ENCODE peak calls at places on chromosomes 16 and 17, in ten cellular contexts. F is H1, J is fibroblast of lung, I is HCT116, Z is psoas muscle, Q is thoracic aorta, T is cardiac muscle cell, H is gastrocnemius medialis, N is mesendoderm, Y is heart right ventricle. R is an unnamed sample.

GRCh38 chr17:80146121-80147034 is 550 bp downstream of the EIF4A3 start:
- DNase-seq in F (no peak), Q (no peak), T (peak; percentile 28), J (peak; percentile 18), N (peak; percentile 57), Z (no peak), I (no peak), H (peak; percentile 12), Y (no peak), R (no peak)

GRCh38 chr16:30112197-30113030 is 923 bp downstream of the GDPD3 start:
- DNase-seq in T (peak; percentile 75), N (peak; percentile 74), Y (peak; percentile 73), I (no peak), Z (peak; percentile 69), J (peak; percentile 30), Q (no peak), F (no peak), H (no peak), R (peak; percentile 84)

GRCh38 chr17:82419471-82419995 is 1.1 kb upstream of the OGFOD3 start:
- DNase-seq in F (no peak), J (no peak), H (no peak), I (no peak), Y (no peak), T (no peak), Z (no peak), N (no peak), Q (no peak), R (no peak)

GRCh38 chr17:10117581-10118001 is 80.8 kb downstream of the GAS7 start:
- DNase-seq in Z (no peak), T (no peak), J (no peak), I (no peak), Y (no peak), Q (no peak), H (no peak), F (no peak), N (peak; percentile 88), R (peak; percentile 61)

GRCh38 chr17:814371-814770 is 32.2 kb downstream of the MRM3 start:
- DNase-seq in N (no peak), I (no peak), H (no peak), Z (no peak), Q (no peak), J (no peak), F (no peak), T (no peak), Y (no peak), R (no peak)

GRCh38 chr16:55324491-55325447 is 766 bp downstream of the IRX6 start:
- DNase-seq in Z (no peak), Y (peak; percentile 30), J (peak; percentile 1), T (no peak), H (no peak), N (peak; percentile 47), F (no peak), Q (no peak), I (no peak), R (no peak)

GRCh38 chr16:75614247-75614897 is 8.7 kb downstream of the ADAT1 start:
- DNase-seq in Y (no peak), T (peak; percentile 26), N (no peak), Z (no peak), F (no peak), I (no peak), Q (no peak), J (peak; percentile 68), H (no peak), R (no peak)

GRCh38 chr17:45123930-45124796 is 8.2 kb downstream of the PLCD3 start:
- DNase-seq in I (peak; percentile 69), Q (peak; percentile 69), T (peak; percentile 89), Z (peak; percentile 80), N (peak; percentile 81), H (no peak), J (peak; percentile 94), F (no peak), Y (no peak), R (peak; percentile 87)

GRCh38 chr17:14196337-14196997 is 40.2 kb downstream of the CDRT15 start:
- DNase-seq in H (no peak), N (no peak), F (no peak), I (no peak), Y (no peak), J (no peak), T (no peak), Z (no peak), Q (no peak), R (no peak)

GRCh38 chr17:19718041-19718612 is 1.7 kb upstream of the SLC47A2 start:
- DNase-seq in Y (no peak), N (peak; percentile 68), Z (no peak), I (no peak), F (no peak), J (no peak), H (no peak), T (no peak), Q (no peak), R (no peak)

GRCh38 chr17:8405499-8406016 is 7.9 kb upstream of the RNF222 start:
- DNase-seq in I (no peak), J (no peak), N (no peak), Q (no peak), H (no peak), T (no peak), F (no peak), Y (no peak), Z (no peak), R (no peak)

GRCh38 chr17:77312786-77313599 is 172.2 kb downstream of the SEC14L1 start:
- DNase-seq in F (no peak), T (peak; percentile 90), N (no peak), Q (peak; percentile 47), J (peak; percentile 89), H (no peak), Y (peak; percentile 58), I (no peak), Z (no peak), R (peak; percentile 75)

GRCh38 chr17:21215935-21216334 is 2.0 kb upstream of the TMEM11 start:
- DNase-seq in H (no peak), J (peak; percentile 67), I (no peak), Q (no peak), N (peak; percentile 37), Z (no peak), Y (no peak), F (no peak), T (peak; percentile 62), R (no peak)

GRCh38 chr17:17086585-17086984 is 44.3 kb downstream of the MPRIP start:
- DNase-seq in Y (no peak), N (no peak), F (no peak), Q (no peak), Z (no peak), H (no peak), T (no peak), I (no peak), J (no peak), R (no peak)

GRCh38 chr17:27066315-27066714 is 227.6 kb upstream of the WSB1 start:
- DNase-seq in N (no peak), F (no peak), J (no peak), Z (no peak), H (no peak), I (no peak), Q (no peak), Y (no peak), T (no peak), R (no peak)

GRCh38 chr16:49382916-49383315 is 9.3 kb downstream of the C16orf78 start:
- DNase-seq in Y (no peak), F (no peak), H (no peak), N (peak; percentile 75), J (no peak), T (no peak), Q (no peak), Z (no peak), I (peak; percentile 29), R (no peak)

GRCh38 chr16:78957328-78958100 is 643.0 kb downstream of the MAF start:
- DNase-seq in T (no peak), Y (no peak), J (no peak), Z (no peak), I (no peak), N (no peak), F (no peak), H (no peak), Q (no peak), R (no peak)

GRCh38 chr17:79844869-79845600 is 5.8 kb upstream of the CBX4 start:
- DNase-seq in Y (peak; percentile 71), N (no peak), I (no peak), Q (no peak), F (no peak), T (peak; percentile 49), J (no peak), H (no peak), Z (peak; percentile 59), R (peak; percentile 74)

GRCh38 chr16:17313085-17313611 is 157.6 kb downstream of the XYLT1 start:
- DNase-seq in N (no peak), Y (no peak), J (peak; percentile 64), H (no peak), Q (no peak), F (no peak), T (peak; percentile 12), Z (peak; percentile 37), I (no peak), R (no peak)

GRCh38 chr17:62892069-62892675 is 73.9 kb upstream of the TANC2 start:
- DNase-seq in Q (no peak), H (no peak), I (no peak), T (no peak), N (no peak), Z (no peak), F (no peak), Y (no peak), J (peak; percentile 38), R (no peak)

GRCh38 chr17:79777166-79777843 is 643 bp upstream of the CBX2 start:
- DNase-seq in T (peak; percentile 67), J (peak; percentile 42), F (no peak), I (peak; percentile 29), Q (no peak), H (no peak), Z (peak; percentile 58), N (peak; percentile 76), Y (peak; percentile 78), R (no peak)

GRCh38 chr16:15950869-15951268 is 1.5 kb downstream of the ABCC1 start:
- DNase-seq in Q (no peak), I (no peak), Y (no peak), T (no peak), J (no peak), H (no peak), F (no peak), N (no peak), Z (no peak), R (no peak)
- H3K4me1 ChIP-seq in Q (peaks cover 70% of the 10 kb centered on the region), I (peaks cover 30% of the 10 kb centered on the region), Y (peaks cover 20% of the 10 kb centered on the region), T (peaks cover 16% of the 10 kb centered on the region), J (peaks cover 21% of the 10 kb centered on the region), H (peaks cover 32% of the 10 kb centered on the region), F (peaks cover 2% of the 10 kb centered on the region), N (no peaks in the 10 kb centered on the region), Z (peaks cover 30% of the 10 kb centered on the region), R (peaks cover 35% of the 10 kb centered on the region)

GRCh38 chr16:85279402-85279801 is 167.1 kb upstream of the CIBAR2 start:
- DNase-seq in F (no peak), N (no peak), H (no peak), Y (no peak), T (no peak), Q (no peak), J (no peak), Z (no peak), I (no peak), R (no peak)
- H3K4me1 ChIP-seq in F (peaks cover 7% of the 10 kb centered on the region), N (no peaks in the 10 kb centered on the region), H (peaks cover 9% of the 10 kb centered on the region), Y (no peaks in the 10 kb centered on the region), T (peaks cover 21% of the 10 kb centered on the region), Q (no peaks in the 10 kb centered on the region), J (no peaks in the 10 kb centered on the region), Z (peaks cover 28% of the 10 kb centered on the region), I (no peaks in the 10 kb centered on the region), R (no peaks in the 10 kb centered on the region)

GRCh38 chr17:39705786-39706348 is 6.0 kb downstream of the ERBB2 start:
- DNase-seq in Z (no peak), Y (peak; percentile 56), J (no peak), T (no peak), N (no peak), Q (no peak), I (peak; percentile 60), F (no peak), H (no peak), R (peak; percentile 79)
- H3K4me1 ChIP-seq in Z (peaks cover 49% of the 10 kb centered on the region), Y (peaks cover 40% of the 10 kb centered on the region), J (peaks cover 4% of the 10 kb centered on the region), T (peaks cover 48% of the 10 kb centered on the region), N (peaks cover 12% of the 10 kb centered on the region), Q (peaks cover 62% of the 10 kb centered on the region), I (peaks cover 37% of the 10 kb centered on the region), F (peaks cover 29% of the 10 kb centered on the region), H (peaks cover 44% of the 10 kb centered on the region), R (peaks cover 60% of the 10 kb centered on the region)

GRCh38 chr16:490768-491167 is 36.7 kb upstream of the CAPN15 start:
- DNase-seq in N (no peak), F (no peak), H (no peak), J (no peak), I (no peak), Q (no peak), Z (no peak), Y (no peak), T (no peak), R (no peak)
- H3K4me1 ChIP-seq in N (peaks cover 5% of the 10 kb centered on the region), F (peaks cover 7% of the 10 kb centered on the region), H (no peaks in the 10 kb centered on the region), J (no peaks in the 10 kb centered on the region), I (no peaks in the 10 kb centered on the region), Q (no peaks in the 10 kb centered on the region), Z (no peaks in the 10 kb centered on the region), Y (no peaks in the 10 kb centered on the region), T (no peaks in the 10 kb centered on the region), R (no peaks in the 10 kb centered on the region)

R was measured in mucosa of descending colon.